ENCODE peak calls at places on chromosomes 13 and 19, in six cellular contexts. L is neural crest cell, G is right atrium auricular region, U is substantia nigra, O is fibroblast of lung, X is M059J. V is an unnamed sample.

GRCh38 chr13:110475550-110476219 is 85.8 kb downstream of the RAB20 start:
- DNase-seq in L (no peak), G (no peak), O (no peak), X (no peak), U (no peak), V (no peak)

GRCh38 chr19:4229179-4229931 is at the start of gene EBI3:
- DNase-seq in X (peak; percentile 79), O (peak; percentile 67), G (no peak), L (peak; percentile 35), U (no peak), V (peak; percentile 23)

GRCh38 chr19:48868196-48868886 is at the start of gene PLEKHA4:
- DNase-seq in U (no peak), O (peak; percentile 61), X (peak; percentile 60), G (peak; percentile 77), L (no peak), V (peak; percentile 54)

GRCh38 chr19:45191324-45191845 is 12.8 kb downstream of the BLOC1S3 start:
- DNase-seq in U (no peak), G (no peak), L (no peak), O (no peak), X (no peak), V (peak; percentile 94)

GRCh38 chr13:63853816-63854215 is 2438.2 kb upstream of the PCDH20 start:
- DNase-seq in O (no peak), U (no peak), G (no peak), X (no peak), L (no peak), V (no peak)

GRCh38 chr19:8306235-8307054 is 1.7 kb downstream of the CD320 start:
- DNase-seq in O (no peak), G (peak; percentile 49), U (no peak), L (peak; percentile 1), X (no peak), V (no peak)

GRCh38 chr13:30142502-30143211 is 164.7 kb downstream of the KATNAL1 start:
- DNase-seq in X (peak; percentile 97), L (no peak), O (peak; percentile 98), U (no peak), G (no peak), V (peak; percentile 95)

GRCh38 chr19:18939922-18940775 is 868 bp downstream of the HOMER3 start:
- DNase-seq in G (peak; percentile 74), O (peak; percentile 52), U (peak; percentile 73), L (peak; percentile 35), X (peak; percentile 75), V (peak; percentile 65)

GRCh38 chr19:45179063-45179847 is 671 bp downstream of the BLOC1S3 start:
- DNase-seq in X (peak; percentile 42), G (no peak), O (peak; percentile 45), L (no peak), U (peak; percentile 18), V (peak; percentile 42)

GRCh38 chr13:41457589-41458186 is 338 bp downstream of the RGCC start:
- DNase-seq in X (no peak), O (no peak), U (no peak), L (peak; percentile 3), G (no peak), V (no peak)

GRCh38 chr19:38836438-38837303 is 5.1 kb upstream of the ECH1 start:
- DNase-seq in G (no peak), X (no peak), U (no peak), L (no peak), O (no peak), V (peak; percentile 42)

GRCh38 chr19:51903192-51903591 is 1.6 kb downstream of the ZNF649 start:
- DNase-seq in L (no peak), O (no peak), U (peak; percentile 15), X (no peak), G (no peak), V (no peak)

GRCh38 chr19:45144431-45145269 is 16.1 kb downstream of the NKPD1 start:
- DNase-seq in O (no peak), G (no peak), L (no peak), U (no peak), X (no peak), V (no peak)

GRCh38 chr19:1471514-1472107 is 7.4 kb downstream of the C19orf25 start:
- DNase-seq in G (no peak), L (no peak), O (no peak), U (peak; percentile 71), X (no peak), V (no peak)

GRCh38 chr19:7132054-7132453 is 62.6 kb downstream of the ZNF557 start:
- DNase-seq in L (no peak), G (no peak), X (no peak), U (no peak), O (no peak), V (no peak)

GRCh38 chr19:36604656-36605100 is 435 bp upstream of the ZNF382 start:
- DNase-seq in O (peak; percentile 54), G (peak; percentile 74), L (peak; percentile 28), X (peak; percentile 68), U (peak; percentile 48), V (peak; percentile 45)

GRCh38 chr19:44904426-44904994 is 1.1 kb upstream of the APOE start:
- DNase-seq in X (no peak), L (no peak), U (no peak), G (no peak), O (no peak), V (no peak)

GRCh38 chr19:17448190-17448967 is at the start of gene TMEM221:
- DNase-seq in O (peak; percentile 16), L (peak; percentile 58), U (no peak), G (peak; percentile 66), X (peak; percentile 45), V (no peak)

GRCh38 chr13:63731896-63732295 is 2316.2 kb upstream of the PCDH20 start:
- DNase-seq in U (no peak), G (no peak), O (no peak), X (no peak), L (no peak), V (no peak)

GRCh38 chr13:113669231-113669870 is 2.3 kb downstream of the GRK1 start:
- DNase-seq in L (no peak), U (no peak), X (no peak), O (no peak), G (no peak), V (no peak)

GRCh38 chr13:45765464-45765863 is 63.3 kb downstream of the CBY2 start:
- DNase-seq in U (no peak), X (no peak), L (no peak), O (no peak), G (no peak), V (no peak)

GRCh38 chr19:37936166-37936565 is 29.2 kb downstream of the SIPA1L3 start:
- DNase-seq in L (no peak), U (no peak), X (no peak), G (no peak), O (no peak), V (no peak)

GRCh38 chr19:869245-870177 is 10.0 kb downstream of the CFD start:
- DNase-seq in O (peak; percentile 96), X (peak; percentile 95), U (no peak), G (peak; percentile 87), L (no peak), V (peak; percentile 51)

GRCh38 chr13:78816592-78816991 is 157.6 kb upstream of the OBI1 start:
- DNase-seq in U (no peak), G (no peak), L (no peak), O (no peak), X (no peak), V (no peak)

GRCh38 chr19:38913958-38914357 is 2.0 kb upstream of the CCER2 start:
- DNase-seq in X (no peak), L (no peak), O (no peak), U (no peak), G (no peak), V (no peak)

GRCh38 chr13:23955064-23955463 is 57.8 kb upstream of the C1QTNF9B start:
- DNase-seq in L (no peak), X (no peak), U (no peak), O (no peak), G (no peak), V (no peak)

GRCh38 chr19:49056101-49056901 is 1.2 kb downstream of the CGB7 start:
- DNase-seq in G (no peak), X (peak; percentile 63), O (peak; percentile 59), U (no peak), L (peak; percentile 53), V (peak; percentile 69)

GRCh38 chr13:75139291-75139690 is 342.7 kb downstream of the TBC1D4 start:
- DNase-seq in G (no peak), X (peak; percentile 60), U (no peak), L (no peak), O (peak; percentile 45), V (no peak)

GRCh38 chr19:47142779-47143178 is 12.1 kb downstream of the SAE1 start:
- DNase-seq in U (no peak), X (peak; percentile 37), O (no peak), L (no peak), G (no peak), V (peak; percentile 18)

GRCh38 chr19:2629491-2630351 is 72.8 kb downstream of the GNG7 start:
- DNase-seq in L (no peak), O (no peak), U (no peak), X (no peak), G (no peak), V (no peak)

GRCh38 chr19:39014037-39014436 is 18.3 kb downstream of the FBXO27 start:
- DNase-seq in U (no peak), L (no peak), X (no peak), O (no peak), G (no peak), V (no peak)

GRCh38 chr19:46731007-46731501 is 14.1 kb upstream of the PRKD2 start:
- DNase-seq in U (no peak), X (peak; percentile 98), G (no peak), L (no peak), O (peak; percentile 98), V (peak; percentile 93)

GRCh38 chr13:91375119-91375729 is 23.2 kb upstream of the GPC5 start:
- DNase-seq in G (no peak), L (no peak), O (no peak), X (peak; percentile 2), U (no peak), V (no peak)

GRCh38 chr13:49165798-49166752 is 54.1 kb upstream of the MLNR start:
- DNase-seq in G (no peak), X (no peak), U (no peak), L (no peak), O (no peak), V (no peak)

V was measured in mammary epithelial cell.